ENCODE peak calls at places on chromosomes 13 and 19, in five cellular contexts. S, Y, V, H and B are unnamed samples.

GRCh38 chr19:1275260-1275975 is at the start of gene FAM174C:
- DNase-seq in S (peak), Y (peak), V (peak), H (peak), B (peak)

GRCh38 chr19:8702350-8702749 is 3.8 kb upstream of the ACTL9 start:
- DNase-seq in S (no peak), Y (no peak), V (no peak), H (no peak), B (peak)

GRCh38 chr19:11494634-11495285 is 10.9 kb downstream of the ZNF653 start:
- DNase-seq in S (no peak), Y (no peak), V (no peak), H (no peak), B (no peak)

GRCh38 chr13:25901460-25902376 is 150.1 kb downstream of the SHISA2 start:
- DNase-seq in S (no peak), Y (no peak), V (no peak), H (peak), B (no peak)

GRCh38 chr19:49507803-49508494 is 4.5 kb upstream of the FCGRT start:
- DNase-seq in S (no peak), Y (no peak), V (no peak), H (no peak), B (no peak)

GRCh38 chr19:47021536-47022139 is 2.0 kb downstream of the NPAS1 start:
- DNase-seq in S (peak), Y (no peak), V (no peak), H (peak), B (no peak)

GRCh38 chr13:87344176-87344575 is 327.0 kb upstream of the SLITRK5 start:
- DNase-seq in S (no peak), Y (no peak), V (no peak), H (no peak), B (no peak)

GRCh38 chr19:28349604-28350003 is 863.3 kb downstream of the UQCRFS1 start:
- DNase-seq in S (no peak), Y (no peak), V (no peak), H (no peak), B (no peak)

GRCh38 chr13:74194856-74195255 is 60.7 kb upstream of the KLF12 start:
- DNase-seq in S (no peak), Y (no peak), V (no peak), H (no peak), B (no peak)

GRCh38 chr13:33112745-33113144 is 96.5 kb downstream of the KL start:
- DNase-seq in S (peak), Y (no peak), V (no peak), H (no peak), B (no peak)

GRCh38 chr19:39969266-39969665 is 1.7 kb upstream of the PSMC4 start:
- DNase-seq in S (peak), Y (no peak), V (no peak), H (no peak), B (no peak)

GRCh38 chr13:111949311-111949710 is 117.6 kb upstream of the SOX1 start:
- DNase-seq in S (no peak), Y (no peak), V (no peak), H (no peak), B (no peak)

GRCh38 chr13:32164622-32165268 is 133.2 kb downstream of the FRY start:
- DNase-seq in S (peak), Y (peak), V (no peak), H (peak), B (peak)

GRCh38 chr13:38213307-38213706 is 136.3 kb upstream of the UFM1 start:
- DNase-seq in S (peak), Y (no peak), V (no peak), H (no peak), B (no peak)

GRCh38 chr13:113109151-113110047 is 3.8 kb downstream of the F7 start:
- DNase-seq in S (no peak), Y (no peak), V (no peak), H (no peak), B (no peak)

GRCh38 chr13:36154567-36155231 is 23.5 kb upstream of the DCLK1 start:
- DNase-seq in S (peak), Y (no peak), V (no peak), H (peak), B (peak)

GRCh38 chr19:54081032-54081431 is at the start of gene TARM1:
- DNase-seq in S (no peak), Y (no peak), V (no peak), H (no peak), B (no peak)

GRCh38 chr19:33988601-33989000 is 183.7 kb upstream of the LSM14A start:
- DNase-seq in S (peak), Y (no peak), V (no peak), H (no peak), B (no peak)

GRCh38 chr13:102399791-102400618 is 1.8 kb downstream of the FGF14 start:
- DNase-seq in S (peak), Y (no peak), V (no peak), H (no peak), B (peak)

GRCh38 chr19:45817725-45818301 is 2.7 kb upstream of the RSPH6A start:
- DNase-seq in S (no peak), Y (no peak), V (no peak), H (no peak), B (no peak)

GRCh38 chr13:97946951-97947588 is 6.4 kb upstream of the IPO5 start:
- DNase-seq in S (peak), Y (no peak), V (no peak), H (no peak), B (peak)

GRCh38 chr19:50384685-50385535 is 763 bp downstream of the POLD1 start:
- DNase-seq in S (peak), Y (no peak), V (no peak), H (no peak), B (peak)

DNA sequence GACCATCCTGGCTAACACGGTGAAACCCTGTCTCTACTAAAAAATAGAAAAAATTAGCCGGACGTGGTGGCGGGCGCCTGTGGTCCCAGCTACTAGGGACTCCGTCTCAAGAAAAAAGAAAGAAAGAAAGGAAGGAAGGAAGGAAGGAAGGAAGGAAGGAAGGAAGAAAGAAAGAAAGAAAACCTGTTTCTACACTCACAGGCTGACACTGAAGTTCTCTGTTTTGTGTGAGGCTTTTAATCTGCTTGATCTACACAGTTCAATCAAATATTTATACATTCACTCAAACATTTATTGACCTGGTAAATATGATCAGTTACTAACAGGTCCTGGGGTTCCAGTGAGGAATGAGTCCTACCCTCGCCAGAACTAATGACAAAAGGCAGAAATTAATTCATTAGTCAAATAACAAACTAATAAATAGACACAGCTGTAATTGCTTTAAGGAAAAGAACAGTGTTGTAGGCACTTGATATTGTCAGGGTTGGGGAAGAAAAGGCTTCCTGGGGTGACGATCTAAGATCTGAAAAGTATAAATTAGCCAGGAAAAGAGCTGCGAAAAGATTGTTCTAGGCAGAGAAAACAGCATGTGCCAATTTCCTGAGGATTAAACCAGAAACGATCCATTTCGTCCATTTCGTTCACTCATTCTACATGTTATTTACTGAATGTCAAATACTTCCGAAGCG is 814 bp upstream of the CHAF1A start:
- DNase-seq in S (no peak), Y (no peak), V (no peak), H (no peak), B (no peak)
- H3K4me3 ChIP-seq in S (peak), Y (no peak), V (no peak), H (peak), B (peak)

GRCh38 chr19:36330226-36330625 is 48.8 kb downstream of the ZFP14 start:
- DNase-seq in S (no peak), Y (no peak), V (no peak), H (no peak), B (no peak)
- H3K4me3 ChIP-seq in S (peak), Y (no peak), V (no peak), H (peak), B (peak)

GRCh38 chr19:31818740-31819228 is 469.5 kb upstream of the TSHZ3 start:
- DNase-seq in S (no peak), Y (no peak), V (no peak), H (no peak), B (no peak)
- H3K4me3 ChIP-seq in S (no peak), Y (no peak), V (no peak), H (no peak), B (no peak)

GRCh38 chr19:19056636-19057275 is 7.0 kb upstream of the SLC25A42 start:
- DNase-seq in S (no peak), Y (no peak), V (no peak), H (no peak), B (no peak)

GRCh38 chr19:19055701-19056100 is 8.1 kb upstream of the SLC25A42 start:
- DNase-seq in S (no peak), Y (no peak), V (no peak), H (no peak), B (no peak)

GRCh38 chr19:19053508-19054314 is 10.1 kb upstream of the SLC25A42 start:
- DNase-seq in S (peak), Y (peak), V (no peak), H (peak), B (peak)

GRCh38 chr19:19054939-19055440 is 8.8 kb upstream of the SLC25A42 start:
- DNase-seq in S (no peak), Y (no peak), V (no peak), H (no peak), B (no peak)

DNA sequence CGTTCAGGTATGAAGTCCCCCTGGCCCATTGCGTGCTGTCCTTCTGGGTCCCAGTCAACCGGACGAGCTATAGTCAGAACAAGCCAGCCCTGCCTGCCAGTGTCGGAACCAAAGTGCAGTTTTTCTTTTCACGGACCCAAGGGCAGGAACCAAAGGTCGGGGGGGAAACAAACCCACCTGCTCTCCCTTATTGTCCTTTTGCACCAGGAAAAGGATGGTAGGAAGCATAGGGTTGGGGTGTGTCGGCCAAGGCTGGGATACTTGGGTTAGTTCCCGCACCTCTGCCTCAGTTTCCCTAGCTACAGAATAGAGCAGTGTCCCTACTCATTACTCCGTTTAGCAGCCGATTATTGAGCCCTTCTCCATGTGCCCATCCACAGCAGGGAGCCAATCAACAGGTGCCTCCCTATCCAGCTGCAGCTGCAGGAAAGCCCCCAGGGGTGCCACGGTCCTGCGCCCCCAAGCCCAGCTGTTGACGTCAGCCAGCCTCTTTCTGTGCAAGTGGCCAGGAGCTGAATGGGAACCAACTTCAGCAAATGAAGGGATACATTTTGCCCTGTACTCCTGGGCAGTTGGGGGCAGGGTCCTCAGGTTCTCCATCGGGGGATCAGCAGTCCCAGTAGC is 9.4 kb upstream of the SLC25A42 start:
- DNase-seq in S (no peak), Y (no peak), V (no peak), H (no peak), B (no peak)
- H3K4me3 ChIP-seq in S (no peak), Y (no peak), V (no peak), H (no peak), B (no peak)